ENCODE peak calls at places on chromosomes 16 and 17, in four cellular contexts. One of them, this sample, is unnamed.

GRCh38 chr17:2482218-2482617 is 29.5 kb downstream of the METTL16 start:
- DNase-seq in NCI-H1048: no peak
- DNase-seq in non-pigmented ciliary epithelial cell: no peak
- DNase-seq in glutamatergic neuron: no peak
- DNase-seq in this sample: no peak

GRCh38 chr16:51416921-51417320 is 265.9 kb upstream of the SALL1 start:
- DNase-seq in glutamatergic neuron: no peak
- DNase-seq in NCI-H1048: no peak
- DNase-seq in non-pigmented ciliary epithelial cell: no peak
- DNase-seq in this sample: no peak

GRCh38 chr17:37064166-37064565 is 115.4 kb downstream of the AATF start:
- DNase-seq in glutamatergic neuron: no peak
- DNase-seq in NCI-H1048: no peak
- DNase-seq in non-pigmented ciliary epithelial cell: no peak
- DNase-seq in this sample: no peak

GRCh38 chr17:21475555-21475954 is 99.4 kb downstream of the KCNJ12 start:
- DNase-seq in NCI-H1048: no peak
- DNase-seq in non-pigmented ciliary epithelial cell: no peak
- DNase-seq in glutamatergic neuron: no peak
- DNase-seq in this sample: no peak

GRCh38 chr17:43852571-43852970 is 5.6 kb downstream of the CD300LG start:
- DNase-seq in glutamatergic neuron: no peak
- DNase-seq in NCI-H1048: no peak
- DNase-seq in non-pigmented ciliary epithelial cell: no peak
- DNase-seq in this sample: no peak

GRCh38 chr17:46951681-46952080 is 27.4 kb downstream of the RPRML start:
- DNase-seq in NCI-H1048: no peak
- DNase-seq in non-pigmented ciliary epithelial cell: no peak
- DNase-seq in glutamatergic neuron: no peak
- DNase-seq in this sample: no peak

GRCh38 chr17:8393470-8394231 is 4.0 kb downstream of the RNF222 start:
- DNase-seq in glutamatergic neuron: no peak
- DNase-seq in non-pigmented ciliary epithelial cell: no peak
- DNase-seq in NCI-H1048: no peak
- DNase-seq in this sample: no peak

GRCh38 chr16:75380870-75381269 is 52.4 kb downstream of the CFDP1 start:
- DNase-seq in glutamatergic neuron: no peak
- DNase-seq in NCI-H1048: no peak
- DNase-seq in non-pigmented ciliary epithelial cell: no peak
- DNase-seq in this sample: no peak

GRCh38 chr17:43545383-43545632 is 832 bp downstream of the ETV4 start:
- DNase-seq in NCI-H1048: no peak
- DNase-seq in glutamatergic neuron: no peak
- DNase-seq in non-pigmented ciliary epithelial cell: no peak
- DNase-seq in this sample: no peak